ENCODE peak calls at places on chromosomes 2 and 18, in five cellular contexts. T is spleen, B is Peyer's patch, R is tibial nerve, M is uterus. Q is an unnamed sample.

GRCh38 chr2:175356901-175357300 is 175.4 kb upstream of the ATP5MC3 start:
- DNase-seq in M (no peak), R (no peak), T (no peak), B (no peak), Q (no peak)

GRCh38 chr2:134087371-134087921 is 166.4 kb upstream of the MGAT5 start:
- DNase-seq in B (no peak), R (no peak), T (no peak), M (no peak), Q (no peak)

GRCh38 chr18:79945118-79946042 is 6.1 kb downstream of the SLC66A2 start:
- DNase-seq in R (no peak), B (peak; percentile 41), M (no peak), T (peak; percentile 68), Q (peak; percentile 12)

GRCh38 chr2:144256996-144257707 is 262.8 kb downstream of the ZEB2 start:
- DNase-seq in T (no peak), B (no peak), R (no peak), M (no peak), Q (no peak)

GRCh38 chr2:74689671-74690070 is 35.6 kb downstream of the SEMA4F start:
- DNase-seq in B (no peak), R (no peak), M (no peak), T (no peak), Q (no peak)

GRCh38 chr2:172288603-172289002 is 138.8 kb upstream of the ITGA6 start:
- DNase-seq in R (no peak), B (no peak), M (no peak), T (no peak), Q (no peak)

GRCh38 chr2:208077286-208077685 is 47.0 kb downstream of the CRYGD start:
- DNase-seq in M (no peak), R (no peak), T (no peak), B (no peak), Q (no peak)

GRCh38 chr18:71370095-71370494 is 1081.2 kb downstream of the SOCS6 start:
- DNase-seq in T (no peak), B (no peak), M (no peak), R (no peak), Q (no peak)

GRCh38 chr2:170716851-170717598 is 1.9 kb downstream of the SP5 start:
- DNase-seq in R (no peak), B (peak; percentile 53), M (peak; percentile 32), T (peak; percentile 80), Q (peak; percentile 75)

GRCh38 chr2:30681022-30681421 is 126.2 kb downstream of the CAPN13 start:
- DNase-seq in B (no peak), R (no peak), M (no peak), T (no peak), Q (no peak)

GRCh38 chr2:212078103-212078502 is 460.5 kb downstream of the ERBB4 start:
- DNase-seq in M (no peak), R (no peak), T (no peak), B (no peak), Q (no peak)

GRCh38 chr2:234679766-234680687 is 183.1 kb upstream of the ARL4C start:
- DNase-seq in R (peak; percentile 70), B (peak; percentile 67), M (peak; percentile 58), T (no peak), Q (no peak)

GRCh38 chr2:53519925-53520629 is 247.5 kb upstream of the CHAC2 start:
- DNase-seq in R (no peak), B (no peak), M (no peak), T (no peak), Q (no peak)

GRCh38 chr18:44897445-44898215 is 216.9 kb downstream of the SETBP1 start:
- DNase-seq in M (no peak), B (no peak), T (no peak), R (no peak), Q (no peak)

GRCh38 chr2:101063352-101063751 is 61.3 kb downstream of the RPL31 start:
- DNase-seq in T (no peak), B (no peak), R (peak; percentile 33), M (no peak), Q (no peak)

GRCh38 chr2:23366720-23367119 is 18.3 kb upstream of the KLHL29 start:
- DNase-seq in B (no peak), M (no peak), R (no peak), T (no peak), Q (no peak)

GRCh38 chr2:73969356-73969755 is 15.4 kb upstream of the TET3 start:
- DNase-seq in R (no peak), B (no peak), T (no peak), M (no peak), Q (no peak)

GRCh38 chr2:149661844-149662243 is 74.3 kb upstream of the MMADHC start:
- DNase-seq in T (no peak), R (no peak), M (no peak), B (no peak), Q (no peak)

GRCh38 chr2:187581125-187581896 is 27.1 kb upstream of the TFPI start:
- DNase-seq in R (peak; percentile 51), T (no peak), B (peak; percentile 51), M (no peak), Q (no peak)

GRCh38 chr2:109162999-109163398 is 34.0 kb downstream of the SH3RF3 start:
- DNase-seq in R (peak; percentile 48), M (no peak), T (no peak), B (no peak), Q (no peak)

GRCh38 chr2:109349555-109350430 is 220.8 kb downstream of the SH3RF3 start:
- DNase-seq in M (no peak), B (no peak), T (no peak), R (no peak), Q (no peak)

GRCh38 chr2:26651458-26652155 is 10.4 kb upstream of the CIB4 start:
- DNase-seq in B (no peak), T (peak; percentile 34), R (no peak), M (no peak), Q (no peak)
- H3K27me3 ChIP-seq in B (no peaks in the 10 kb centered on the region), T (no peaks in the 10 kb centered on the region), R (no peaks in the 10 kb centered on the region), M (no peaks in the 10 kb centered on the region), Q (no peaks in the 10 kb centered on the region)

GRCh38 chr2:112583497-112584133 is 794 bp upstream of the CHCHD5 start:
- DNase-seq in T (no peak), R (peak; percentile 7), M (no peak), B (no peak), Q (peak; percentile 37)

GRCh38 chr2:112582314-112582746 is 2.1 kb upstream of the CHCHD5 start:
- DNase-seq in B (no peak), R (peak; percentile 53), M (no peak), T (no peak), Q (peak; percentile 32)

GRCh38 chr2:112577756-112578155 is 6.7 kb upstream of the CHCHD5 start:
- DNase-seq in M (no peak), B (no peak), T (no peak), R (no peak), Q (no peak)

GRCh38 chr2:112580084-112580483 is 4.3 kb upstream of the CHCHD5 start:
- DNase-seq in B (no peak), T (no peak), R (no peak), M (no peak), Q (no peak)

DNA sequence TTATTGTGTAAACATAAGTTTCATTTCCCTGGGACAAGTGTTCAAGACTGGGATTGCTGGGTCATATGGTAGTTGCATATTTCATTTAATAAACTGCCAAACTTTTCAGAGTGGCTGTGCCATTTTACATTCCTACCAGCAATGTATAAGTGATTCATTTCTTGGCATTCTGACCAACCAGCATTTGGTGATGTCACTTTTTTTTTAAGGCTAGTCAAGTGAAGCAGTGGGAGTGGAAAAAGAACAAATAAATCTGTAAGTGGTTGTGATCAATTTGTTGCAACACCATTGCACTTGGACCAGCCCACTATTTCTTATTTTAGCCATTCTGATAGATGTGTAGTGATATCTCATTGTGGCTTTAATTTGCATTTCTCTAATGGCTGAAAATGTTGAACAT is 5.1 kb upstream of the CHCHD5 start:
- DNase-seq in B (no peak), R (no peak), T (no peak), M (no peak), Q (no peak)
- TF ChIP-seq CTCF in B (no peak), R (no peak), T (no peak), M (no peak), Q (no peak)

GRCh38 chr2:65276604-65277003 is 49.0 kb downstream of the ACTR2 start:
- DNase-seq in M (no peak), B (no peak), T (no peak), R (no peak), Q (no peak)

GRCh38 chr2:65273344-65273743 is 45.7 kb downstream of the ACTR2 start:
- DNase-seq in B (no peak), T (no peak), R (no peak), M (no peak), Q (no peak)

GRCh38 chr2:65277791-65278449 is 50.3 kb downstream of the ACTR2 start:
- DNase-seq in M (no peak), R (no peak), B (no peak), T (no peak), Q (no peak)

GRCh38 chr2:65277118-65277517 is 49.5 kb downstream of the ACTR2 start:
- DNase-seq in T (no peak), R (no peak), M (no peak), B (no peak), Q (no peak)

GRCh38 chr2:65275141-65275540 is 47.5 kb downstream of the ACTR2 start:
- DNase-seq in M (no peak), T (no peak), B (no peak), R (no peak), Q (no peak)
- H3K27me3 ChIP-seq in M (no peaks in the 10 kb centered on the region), T (no peaks in the 10 kb centered on the region), B (no peaks in the 10 kb centered on the region), R (no peaks in the 10 kb centered on the region), Q (no peaks in the 10 kb centered on the region)

GRCh38 chr18:12895016-12895415 is 11.0 kb upstream of the PTPN2 start:
- DNase-seq in T (no peak), B (no peak), R (no peak), M (no peak), Q (no peak)

GRCh38 chr18:12891561-12891960 is 7.5 kb upstream of the PTPN2 start:
- DNase-seq in T (no peak), B (no peak), M (no peak), R (no peak), Q (no peak)

GRCh38 chr18:12890964-12891363 is 6.9 kb upstream of the PTPN2 start:
- DNase-seq in B (no peak), T (no peak), M (no peak), R (no peak), Q (no peak)

GRCh38 chr18:12886498-12887126 is 2.6 kb upstream of the PTPN2 start:
- DNase-seq in M (no peak), B (no peak), T (no peak), R (no peak), Q (no peak)

GRCh38 chr18:12890500-12890899 is 6.5 kb upstream of the PTPN2 start:
- DNase-seq in R (no peak), T (no peak), M (no peak), B (no peak), Q (no peak)
- TF ChIP-seq CTCF in R (no peak), T (no peak), M (no peak), B (no peak), Q (no peak)

GRCh38 chr2:161416633-161417427 is 733 bp downstream of the TBR1 start:
- DNase-seq in M (no peak), R (no peak), T (no peak), B (no peak), Q (no peak)
- H3K27me3 ChIP-seq in M (peaks cover 59% of the 10 kb centered on the region), R (peaks cover 5% of the 10 kb centered on the region), T (peaks cover 63% of the 10 kb centered on the region), B (peaks cover 50% of the 10 kb centered on the region), Q (peaks cover 3% of the 10 kb centered on the region)

GRCh38 chr18:76567835-76568445 is 72.9 kb upstream of the ZNF516 start:
- DNase-seq in M (no peak), T (no peak), B (no peak), R (no peak), Q (no peak)
- TF ChIP-seq CTCF in M (no peak), T (no peak), B (no peak), R (no peak), Q (no peak)